ENCODE peak calls at places on chromosome 14, in four cellular contexts. J is GM12878, H is K562, F is HepG2. R is an unnamed sample.

GRCh38 chr14:99698642-99699041 is 14.5 kb downstream of the CYP46A1 start:
- DNase-seq in F (no peak), H (no peak), J (no peak), R (no peak)

GRCh38 chr14:22657861-22658260 is 13.7 kb upstream of the OR6J1 start:
- DNase-seq in F (peak), H (no peak), J (no peak), R (no peak)

GRCh38 chr14:73500360-73500759 is 9.6 kb downstream of the RIOX1 start:
- DNase-seq in H (no peak), F (no peak), J (no peak), R (no peak)

GRCh38 chr14:71371711-71372396 is 464.6 kb downstream of the PCNX1 start:
- DNase-seq in H (no peak), J (no peak), F (no peak), R (no peak)

GRCh38 chr14:33596211-33597080 is 354.4 kb downstream of the EGLN3 start:
- DNase-seq in F (no peak), H (no peak), J (no peak), R (no peak)

GRCh38 chr14:101402936-101403660 is 158.2 kb upstream of the DIO3 start:
- DNase-seq in J (no peak), F (no peak), H (no peak), R (no peak)

GRCh38 chr14:72618424-72618823 is 275.5 kb downstream of the DPF3 start:
- DNase-seq in F (no peak), J (no peak), H (no peak), R (no peak)

GRCh38 chr14:22265319-22266140 is 323.5 kb downstream of the DAD1 start:
- DNase-seq in J (no peak), F (no peak), H (no peak), R (no peak)

GRCh38 chr14:69048456-69048855 is 69.4 kb upstream of the ACTN1 start:
- DNase-seq in J (no peak), F (no peak), H (no peak), R (no peak)

GRCh38 chr14:53954551-53955233 is 1.9 kb downstream of the BMP4 start:
- DNase-seq in J (no peak), F (no peak), H (no peak), R (peak)

GRCh38 chr14:53953828-53954550 is 2.6 kb downstream of the BMP4 start:
- DNase-seq in J (no peak), F (peak), H (no peak), R (peak)

GRCh38 chr14:53951661-53952265 is 4.9 kb downstream of the BMP4 start:
- DNase-seq in H (no peak), J (no peak), F (no peak), R (no peak)

GRCh38 chr14:53952533-53952932 is 4.1 kb downstream of the BMP4 start:
- DNase-seq in F (no peak), H (no peak), J (no peak), R (no peak)

GRCh38 chr14:53953002-53953827 is 3.4 kb downstream of the BMP4 start:
- DNase-seq in F (peak), J (no peak), H (peak), R (peak)
- TF ChIP-seq RFX5 in F (no peak), J (no peak), H (no peak), R (no peak)

GRCh38 chr14:61368061-61368710 is 46.8 kb downstream of the PRKCH start:
- DNase-seq in H (no peak), J (no peak), F (no peak), R (no peak)

GRCh38 chr14:61365667-61366194 is 44.4 kb downstream of the PRKCH start:
- DNase-seq in F (no peak), H (no peak), J (no peak), R (no peak)

GRCh38 chr14:61372379-61372778 is 51.0 kb downstream of the PRKCH start:
- DNase-seq in J (no peak), H (no peak), F (no peak), R (no peak)

GRCh38 chr14:61372842-61373555 is 51.6 kb downstream of the PRKCH start:
- DNase-seq in J (no peak), H (no peak), F (no peak), R (no peak)

DNA sequence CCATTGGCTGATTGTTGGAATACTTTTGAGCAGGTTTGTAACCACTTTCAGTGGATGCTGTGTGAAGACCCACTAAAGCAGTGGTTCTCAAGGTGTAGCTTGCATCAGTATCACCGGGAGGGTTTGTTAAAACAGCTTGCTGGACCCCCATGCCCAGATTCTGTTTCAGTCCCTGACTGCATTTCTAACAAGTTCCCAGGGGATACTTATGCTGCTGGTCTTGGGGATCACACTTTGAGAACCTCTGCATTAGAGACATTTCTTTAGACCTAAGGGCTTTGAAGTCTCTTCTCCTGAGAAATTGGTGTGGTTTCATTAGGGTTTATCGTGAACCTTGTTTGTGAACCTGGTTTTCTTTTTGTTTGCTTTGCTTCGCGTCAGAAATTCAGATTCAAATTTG is 47.7 kb downstream of the PRKCH start:
- DNase-seq in H (no peak), J (no peak), F (no peak), R (no peak)
- TF ChIP-seq POLR2A in H (no peak), J (no peak), F (no peak), R (no peak)

GRCh38 chr14:39060818-39061437 is 42.1 kb downstream of the SEC23A start:
- DNase-seq in F (no peak), J (peak), H (no peak), R (no peak)

GRCh38 chr14:39050389-39050788 is 52.6 kb downstream of the SEC23A start:
- DNase-seq in H (no peak), F (no peak), J (no peak), R (no peak)

GRCh38 chr14:39055786-39056474 is 47.1 kb downstream of the SEC23A start:
- DNase-seq in J (no peak), H (no peak), F (no peak), R (no peak)
- TF ChIP-seq CBX5 in J (peak), H (peak), F (no peak), R (no peak)

GRCh38 chr14:61188196-61188595 is 92.9 kb downstream of the TMEM30B start:
- DNase-seq in J (no peak), F (no peak), H (no peak), R (peak)

GRCh38 chr14:61186341-61186740 is 94.8 kb downstream of the TMEM30B start:
- DNase-seq in H (no peak), F (no peak), J (no peak), R (no peak)

GRCh38 chr14:61187642-61187905 is 93.6 kb downstream of the TMEM30B start:
- DNase-seq in J (no peak), F (no peak), H (no peak), R (no peak)

GRCh38 chr14:61185534-61185933 is 95.6 kb downstream of the TMEM30B start:
- DNase-seq in H (no peak), J (no peak), F (no peak), R (no peak)

DNA sequence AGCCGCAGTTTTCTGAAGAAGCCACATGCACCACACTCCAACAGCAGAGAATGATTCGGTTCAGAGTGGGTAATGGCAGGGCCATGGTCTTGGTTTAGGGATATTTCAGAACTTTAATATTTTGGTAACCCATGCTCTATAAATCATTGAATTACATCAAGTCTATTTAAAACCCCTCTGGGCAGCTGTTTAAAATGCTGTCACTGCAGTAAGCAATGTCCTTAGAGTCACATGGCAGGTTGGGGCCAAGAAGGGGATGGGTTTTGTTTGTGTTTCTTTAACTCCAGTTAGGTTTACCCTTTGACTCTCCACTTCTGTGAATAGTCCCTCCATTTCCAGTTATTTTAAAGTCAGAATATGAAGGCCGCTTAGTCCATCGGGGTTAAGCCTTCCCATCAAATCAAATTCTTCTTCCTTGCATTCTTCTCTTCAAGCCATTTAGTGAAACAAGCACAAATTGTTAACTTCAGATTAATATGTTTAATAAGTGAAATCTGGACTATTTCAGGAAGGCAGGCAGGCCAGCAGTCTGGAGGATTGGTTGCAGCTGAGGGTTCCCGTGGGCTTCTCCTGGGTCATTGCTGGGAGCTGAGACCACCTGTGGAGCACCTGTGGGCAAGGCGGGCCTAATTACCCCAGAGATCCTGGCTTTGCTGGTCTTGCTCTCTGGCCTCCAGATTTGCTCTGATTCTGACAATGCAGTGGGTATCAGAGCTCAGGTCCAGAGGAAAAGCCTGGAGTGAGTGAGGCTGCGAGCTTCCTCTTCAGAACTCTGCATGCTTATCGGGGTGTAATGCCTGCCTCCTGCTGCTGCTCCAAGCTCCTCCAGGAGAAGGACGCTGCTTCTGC is 94.1 kb downstream of the TMEM30B start:
- DNase-seq in H (no peak), J (no peak), F (no peak), R (no peak)
- TF ChIP-seq RFX5 in H (no peak), J (no peak), F (no peak), R (no peak)

DNA sequence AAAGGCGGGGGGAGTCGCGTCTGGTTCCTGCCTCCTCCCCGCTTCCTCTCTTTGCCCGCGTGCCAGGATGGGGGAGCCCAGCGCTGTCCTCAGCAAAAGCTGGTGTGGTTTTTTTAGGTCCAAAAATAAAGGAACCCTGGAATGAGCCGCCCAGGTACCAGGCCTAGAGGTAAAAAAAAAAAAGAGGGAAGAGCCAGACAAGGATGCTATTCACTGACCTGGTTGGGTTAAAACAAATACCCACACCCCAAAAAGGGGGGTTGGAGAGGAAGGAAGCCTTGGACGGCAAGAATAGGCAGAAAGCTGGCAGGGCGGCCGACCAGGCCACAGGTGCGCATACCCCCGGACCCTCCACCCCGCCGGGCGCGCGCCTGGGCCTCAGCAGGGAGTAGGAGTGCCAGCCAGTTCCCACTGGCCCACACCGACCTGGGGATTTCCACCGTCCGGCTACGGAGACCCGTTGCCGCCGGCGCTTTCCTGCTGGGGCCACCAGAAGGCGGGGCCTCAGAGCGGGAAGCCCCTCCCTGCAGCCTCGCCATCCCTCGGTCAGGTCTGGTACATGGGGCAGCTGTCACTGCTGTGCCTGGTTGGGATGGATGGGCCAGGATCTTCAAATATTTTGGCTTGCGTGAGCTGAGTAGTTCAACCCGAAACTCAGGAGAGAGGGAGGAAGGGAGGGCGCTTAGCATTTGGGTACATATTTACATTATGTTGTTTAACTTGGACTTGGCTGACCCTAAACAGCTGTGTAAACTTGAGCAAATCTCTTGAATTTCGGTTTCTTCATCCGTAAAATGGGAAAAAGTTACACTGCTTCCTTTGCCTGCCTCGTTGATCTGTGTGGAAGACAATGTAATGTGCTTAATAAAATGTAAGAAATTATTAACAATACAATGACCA is 5.4 kb upstream of the IRF2BPL start:
- DNase-seq in F (peak), H (no peak), J (peak), R (peak)
- TF ChIP-seq POLR2A in F (peak), H (no peak), J (peak), R (no peak)

GRCh38 chr14:54756656-54757392 is 145.8 kb downstream of the GCH1 start:
- DNase-seq in H (no peak), F (no peak), J (no peak), R (no peak)

GRCh38 chr14:54754116-54754622 is 148.5 kb downstream of the GCH1 start:
- DNase-seq in H (no peak), J (no peak), F (no peak), R (no peak)

GRCh38 chr14:54758041-54758440 is 144.6 kb downstream of the GCH1 start:
- DNase-seq in F (no peak), H (no peak), J (no peak), R (no peak)

GRCh38 chr14:54749727-54750126 is 152.9 kb downstream of the GCH1 start:
- DNase-seq in F (no peak), H (no peak), J (no peak), R (no peak)

DNA sequence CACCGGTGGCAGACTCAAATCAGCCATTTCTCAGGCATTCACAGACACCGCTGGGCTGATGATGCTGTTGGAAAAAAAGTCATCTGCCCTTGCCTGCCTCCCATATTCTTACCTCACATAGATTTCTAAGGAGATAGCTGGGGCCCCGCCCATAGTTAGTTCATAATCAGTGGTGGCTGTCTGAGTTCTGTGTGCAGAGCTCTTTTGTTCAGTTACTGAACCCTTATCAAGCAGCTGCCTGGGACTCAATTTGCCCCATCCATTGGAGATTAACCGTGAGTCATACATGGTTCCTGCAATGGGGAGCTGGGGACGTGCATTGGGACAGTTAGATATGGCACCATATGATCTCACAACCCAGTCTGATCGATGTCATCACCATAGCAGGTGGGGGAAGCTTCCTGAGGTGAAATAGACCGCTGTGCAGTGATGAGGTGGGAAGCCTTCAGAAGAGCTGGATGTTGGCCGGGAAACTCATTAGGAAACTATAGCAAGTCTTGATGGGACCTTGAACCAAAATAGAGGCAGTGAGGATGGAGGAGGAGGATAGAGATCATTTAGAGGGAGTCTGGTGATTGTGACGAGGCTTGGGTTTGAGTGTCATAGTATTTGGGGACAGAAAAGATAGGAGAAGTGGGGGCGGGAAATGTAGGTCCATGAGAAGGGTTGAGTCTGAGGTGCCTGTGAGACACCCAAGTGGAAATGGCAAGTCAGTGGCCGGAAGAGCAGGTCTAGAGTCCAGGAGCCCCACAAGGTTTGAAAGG is 147.8 kb downstream of the GCH1 start:
- DNase-seq in F (no peak), J (no peak), H (peak), R (no peak)
- TF ChIP-seq CBX5 in F (no peak), J (no peak), H (no peak), R (no peak)

GRCh38 chr14:89493877-89494634 is 77.0 kb upstream of the FOXN3 start:
- DNase-seq in J (peak), F (peak), H (no peak), R (no peak)

GRCh38 chr14:89493406-89493805 is 76.4 kb upstream of the FOXN3 start:
- DNase-seq in F (peak), J (no peak), H (no peak), R (no peak)

GRCh38 chr14:89489796-89490506 is 72.9 kb upstream of the FOXN3 start:
- DNase-seq in F (no peak), J (no peak), H (no peak), R (no peak)

GRCh38 chr14:89495718-89496117 is 78.7 kb upstream of the FOXN3 start:
- DNase-seq in F (no peak), J (no peak), H (no peak), R (no peak)

GRCh38 chr14:89491701-89492381 is 74.8 kb upstream of the FOXN3 start:
- DNase-seq in J (no peak), H (no peak), F (peak), R (no peak)
- TF ChIP-seq RFX5 in J (no peak), H (no peak), F (no peak), R (no peak)

DNA sequence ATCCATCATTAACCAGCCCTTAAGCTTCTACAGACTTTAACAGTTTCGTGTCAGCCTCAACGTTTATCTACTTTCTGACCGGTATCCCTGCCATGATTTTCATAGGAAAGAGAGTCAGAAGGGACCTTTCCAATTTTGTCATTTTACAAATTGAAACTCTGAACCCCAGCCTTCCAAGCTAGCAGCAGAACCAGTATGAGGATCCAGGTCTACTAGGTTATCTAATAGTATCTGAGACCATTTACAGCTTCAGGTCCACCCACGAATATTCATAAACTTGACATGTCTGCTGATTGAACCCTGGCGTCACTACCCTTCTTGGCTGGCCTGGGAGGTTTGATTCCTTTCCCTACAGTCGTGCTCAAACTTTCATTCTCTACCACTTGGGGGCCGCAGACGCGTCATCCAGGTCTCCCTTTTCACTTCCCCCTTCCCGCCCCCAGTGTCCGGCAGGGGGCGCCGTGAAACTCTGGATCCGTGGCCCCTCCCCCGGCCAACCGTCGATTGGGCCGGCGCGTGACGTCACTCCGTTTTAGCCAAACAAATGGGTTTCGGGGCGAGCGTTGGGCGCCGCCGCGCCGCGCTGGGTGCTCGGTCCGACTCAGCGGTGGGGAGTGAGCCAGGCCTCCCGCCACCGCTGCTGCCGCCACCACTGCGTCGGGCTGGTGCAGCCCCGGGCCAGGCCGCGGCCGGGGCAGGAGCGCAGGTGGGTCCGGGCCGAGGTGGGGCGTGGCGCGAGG is at the start of gene FBXO34:
- DNase-seq in F (peak), J (peak), H (peak), R (peak)
- TF ChIP-seq POLR2A in F (peak), J (peak), H (no peak), R (no peak)

GRCh38 chr14:36162267-36162666 is 14.3 kb downstream of the PTCSC3 start:
- DNase-seq in J (no peak), F (no peak), H (no peak), R (no peak)
- TF ChIP-seq CBX5 in J (no peak), F (no peak), H (no peak), R (no peak)

R was measured in H1.